ENCODE peak calls at places on chromosomes 4 and X, in five cellular contexts. P, W, T, U and F are unnamed samples.

GRCh38 chr4:110970642-110971041 is 347.8 kb upstream of the PITX2 start:
- DNase-seq in P (peak), U (no peak), W (peak), T (no peak), F (peak)

GRCh38 chr4:76307670-76308014 is 1.1 kb downstream of the STBD1 start:
- DNase-seq in P (no peak), T (no peak), W (no peak), U (no peak), F (no peak)

GRCh38 chr4:52028970-52029369 is 8.8 kb upstream of the LRRC66 start:
- DNase-seq in T (no peak), U (no peak), W (peak), P (peak), F (peak)

GRCh38 chr4:25861951-25862410 is 807 bp downstream of the SEL1L3 start:
- DNase-seq in P (peak), W (peak), U (peak), T (peak), F (no peak)

GRCh38 chr4:184358521-184359232 is 115.7 kb downstream of the IRF2 start:
- DNase-seq in W (no peak), P (no peak), T (no peak), U (no peak), F (no peak)

GRCh38 chr4:14091966-14092365 is 464.4 kb upstream of the BOD1L1 start:
- DNase-seq in T (no peak), W (peak), U (no peak), P (peak), F (no peak)

GRCh38 chrX:9310596-9310995 is 154.3 kb upstream of the TBL1X start:
- DNase-seq in U (no peak), W (peak), P (no peak), T (no peak), F (no peak)

GRCh38 chrX:2397648-2398340 is 103.0 kb downstream of the DHRSX start:
- DNase-seq in U (no peak), W (peak), P (peak), T (no peak), F (no peak)

GRCh38 chr4:102168580-102168979 is 176.7 kb downstream of the SLC39A8 start:
- DNase-seq in T (no peak), W (no peak), U (no peak), P (no peak), F (no peak)

GRCh38 chr4:13218316-13218958 is 265.7 kb downstream of the RAB28 start:
- DNase-seq in U (no peak), T (no peak), P (no peak), W (no peak), F (no peak)

GRCh38 chr4:10605746-10606482 is 78.7 kb downstream of the CLNK start:
- DNase-seq in T (no peak), P (peak), U (no peak), W (peak), F (peak)

GRCh38 chrX:13897571-13897970 is 80.7 kb upstream of the GPM6B start:
- DNase-seq in W (no peak), U (no peak), P (peak), T (no peak), F (no peak)

GRCh38 chr4:1651609-1652008 is 32.5 kb downstream of the FAM53A start:
- DNase-seq in P (no peak), W (no peak), T (no peak), U (no peak), F (no peak)

GRCh38 chr4:114208747-114209146 is 229.3 kb upstream of the ARSJ start:
- DNase-seq in U (no peak), T (no peak), P (peak), W (peak), F (no peak)

GRCh38 chr4:87941537-87942392 is 33.7 kb upstream of the SPP1 start:
- DNase-seq in P (no peak), U (no peak), T (no peak), W (no peak), F (no peak)

GRCh38 chr4:141371206-141371605 is 150.5 kb downstream of the ZNF330 start:
- DNase-seq in W (no peak), U (no peak), P (no peak), T (no peak), F (no peak)

GRCh38 chr4:183906736-183907651 is 1.9 kb downstream of the STOX2 start:
- DNase-seq in U (peak), P (peak), W (no peak), T (no peak), F (no peak)

GRCh38 chr4:124415206-124415605 is 297.3 kb downstream of the ANKRD50 start:
- DNase-seq in T (no peak), W (peak), U (no peak), P (peak), F (no peak)

GRCh38 chrX:11725631-11726442 is 32.2 kb upstream of the MSL3 start:
- DNase-seq in U (no peak), T (no peak), P (no peak), W (no peak), F (no peak)

GRCh38 chr4:111450867-111451266 is 694.4 kb upstream of the FAM241A start:
- DNase-seq in T (no peak), P (no peak), U (no peak), W (peak), F (no peak)

GRCh38 chrX:71400710-71401109 is 34.6 kb downstream of the TAF1 start:
- DNase-seq in P (no peak), T (no peak), W (no peak), U (no peak), F (no peak)

GRCh38 chr4:185730387-185730786 is 81.6 kb downstream of the SORBS2 start:
- DNase-seq in U (no peak), P (peak), T (no peak), W (no peak), F (no peak)

GRCh38 chrX:50860518-50860917 is 46.5 kb upstream of the SHROOM4 start:
- DNase-seq in W (no peak), P (no peak), T (no peak), U (no peak), F (no peak)

GRCh38 chrX:20221902-20222301 is 44.8 kb downstream of the RPS6KA3 start:
- DNase-seq in W (peak), U (no peak), P (peak), T (no peak), F (no peak)

GRCh38 chr4:40462326-40462725 is 127.2 kb downstream of the CHRNA9 start:
- DNase-seq in U (no peak), W (no peak), P (no peak), T (no peak), F (no peak)

GRCh38 chrX:39855748-39856129 is 242.0 kb downstream of the BCOR start:
- DNase-seq in T (peak), U (no peak), W (peak), P (peak), F (no peak)

GRCh38 chrX:132267392-132267791 is 48.1 kb upstream of the RAP2C start:
- DNase-seq in W (no peak), P (no peak), T (no peak), U (no peak), F (no peak)

GRCh38 chr4:87865960-87866598 is 33.3 kb downstream of the MEPE start:
- DNase-seq in W (peak), U (no peak), P (peak), T (no peak), F (no peak)

DNA sequence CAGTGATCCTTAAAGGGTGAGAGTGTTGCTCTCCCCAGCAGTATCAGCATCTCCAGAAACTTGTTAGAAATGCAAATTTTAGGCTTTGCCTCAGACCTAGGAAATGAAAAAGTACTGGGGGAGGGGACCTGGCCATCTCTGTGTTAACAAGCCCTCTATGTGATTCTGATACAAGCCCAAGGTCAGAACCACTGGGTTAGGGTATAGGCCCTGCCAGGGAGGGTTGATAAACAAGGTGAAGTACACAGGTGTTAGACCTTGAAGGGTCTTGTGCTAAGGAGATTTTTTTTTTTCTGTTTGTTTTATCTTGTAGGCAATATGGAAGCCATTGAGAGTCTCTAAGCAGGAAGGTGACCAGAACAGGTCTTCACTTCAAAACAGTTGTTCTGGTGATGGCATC is 45.9 kb upstream of the MID1IP1 start:
- DNase-seq in T (no peak), P (no peak), U (no peak), W (no peak), F (no peak)
- H3K4me3 ChIP-seq in T (no peak), P (no peak), U (no peak), W (no peak), F (no peak)

DNA sequence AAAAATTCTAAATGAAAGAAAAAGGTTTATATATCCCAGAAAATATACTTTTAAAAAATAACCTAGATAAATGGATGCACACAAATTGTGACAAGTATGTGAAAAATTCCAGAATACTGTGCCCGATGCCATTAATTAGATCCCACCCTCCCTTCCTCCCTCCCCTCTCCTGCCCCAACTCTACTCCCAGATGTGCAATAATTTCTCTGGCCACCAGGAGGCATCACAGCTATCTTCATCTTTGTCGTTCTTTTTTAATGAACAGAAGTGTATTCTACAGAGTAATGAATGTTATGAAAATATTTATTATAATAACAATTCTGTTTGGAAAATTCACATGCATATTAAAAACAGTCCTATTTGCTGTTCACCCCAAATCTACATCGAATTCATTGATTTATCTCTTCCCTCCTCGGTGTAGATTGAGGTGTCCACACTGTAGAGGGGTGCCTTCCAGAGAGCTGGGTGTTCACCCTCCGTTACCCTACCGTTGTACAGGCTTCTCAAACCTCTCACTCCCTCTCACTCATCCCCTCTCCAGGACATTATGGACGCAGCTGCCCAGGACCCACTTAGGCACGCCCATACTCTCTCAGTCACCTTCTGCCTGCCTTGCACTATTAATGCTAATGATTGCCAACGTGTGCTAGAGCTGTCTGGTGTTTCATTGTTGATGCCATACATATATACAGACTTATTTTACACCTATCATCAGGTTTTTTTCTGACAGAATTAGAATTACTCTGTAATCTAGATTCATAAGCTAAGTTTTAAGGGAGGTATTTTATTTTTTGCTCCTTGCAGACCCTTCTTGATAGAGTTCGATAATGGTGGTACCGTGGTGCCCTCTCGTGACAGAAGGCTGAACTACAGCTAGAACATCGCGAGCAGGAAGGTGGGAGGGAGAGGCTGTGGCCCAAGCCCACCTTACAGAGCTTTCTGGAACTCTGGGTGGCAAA is 14.1 kb downstream of the RAB40AL start:
- DNase-seq in U (no peak), W (peak), T (no peak), P (peak), F (peak)
- H3K4me3 ChIP-seq in U (peak), W (no peak), T (no peak), P (no peak), F (no peak)

GRCh38 chr4:139299536-139299935 is 1.8 kb upstream of the NAA15 start:
- DNase-seq in T (no peak), P (no peak), U (no peak), W (peak), F (no peak)
- H3K4me3 ChIP-seq in T (no peak), P (no peak), U (peak), W (no peak), F (peak)

DNA sequence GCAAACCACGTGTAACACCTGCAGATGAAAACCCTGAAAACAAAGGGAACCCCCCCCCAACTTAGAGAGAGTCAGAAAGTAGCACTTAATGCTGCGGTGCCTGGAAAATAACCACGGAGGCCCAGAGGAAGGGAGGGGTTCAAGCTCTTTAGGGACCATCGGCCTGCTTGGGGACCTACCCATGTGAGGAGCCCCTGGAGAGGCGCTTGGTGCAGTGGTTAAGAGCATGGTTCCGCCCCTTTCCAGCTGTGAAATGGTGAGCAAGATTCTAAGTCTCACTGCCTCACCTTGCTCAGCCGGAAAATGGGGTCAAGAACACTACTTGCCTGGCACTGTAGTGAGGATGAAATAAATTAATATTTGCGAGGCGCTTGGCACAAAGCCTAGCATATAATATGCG is 13.8 kb downstream of the SLC25A5 start:
- DNase-seq in T (no peak), W (no peak), U (no peak), P (no peak), F (no peak)
- H3K4me3 ChIP-seq in T (no peak), W (peak), U (peak), P (no peak), F (peak)

GRCh38 chr4:83266689-83267088 is 17.9 kb downstream of the COQ2 start:
- DNase-seq in T (no peak), U (no peak), W (no peak), P (peak), F (no peak)
- H3K4me3 ChIP-seq in T (no peak), U (no peak), W (no peak), P (no peak), F (no peak)

DNA sequence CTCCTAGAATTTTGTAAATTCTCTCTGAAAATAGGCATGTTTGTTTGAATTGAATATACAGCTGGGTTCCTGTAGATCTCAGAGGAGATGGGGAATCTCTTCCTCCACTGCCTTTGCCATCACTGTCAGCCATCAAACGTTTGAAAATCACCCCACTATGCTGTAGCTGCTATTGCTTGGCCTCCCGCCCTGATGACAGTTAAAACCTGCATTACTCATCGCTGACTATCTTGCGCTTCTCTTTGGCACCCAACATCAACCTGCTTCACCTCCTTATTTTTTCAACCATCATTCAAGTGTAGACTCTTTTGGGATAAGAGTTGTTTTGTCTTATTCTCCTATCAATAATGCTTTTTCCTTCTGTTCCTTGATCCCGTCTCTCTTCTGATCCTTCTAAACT is 133.1 kb downstream of the SNCA start:
- DNase-seq in T (no peak), U (no peak), P (no peak), W (no peak), F (no peak)
- H3K4me3 ChIP-seq in T (no peak), U (no peak), P (no peak), W (no peak), F (no peak)

DNA sequence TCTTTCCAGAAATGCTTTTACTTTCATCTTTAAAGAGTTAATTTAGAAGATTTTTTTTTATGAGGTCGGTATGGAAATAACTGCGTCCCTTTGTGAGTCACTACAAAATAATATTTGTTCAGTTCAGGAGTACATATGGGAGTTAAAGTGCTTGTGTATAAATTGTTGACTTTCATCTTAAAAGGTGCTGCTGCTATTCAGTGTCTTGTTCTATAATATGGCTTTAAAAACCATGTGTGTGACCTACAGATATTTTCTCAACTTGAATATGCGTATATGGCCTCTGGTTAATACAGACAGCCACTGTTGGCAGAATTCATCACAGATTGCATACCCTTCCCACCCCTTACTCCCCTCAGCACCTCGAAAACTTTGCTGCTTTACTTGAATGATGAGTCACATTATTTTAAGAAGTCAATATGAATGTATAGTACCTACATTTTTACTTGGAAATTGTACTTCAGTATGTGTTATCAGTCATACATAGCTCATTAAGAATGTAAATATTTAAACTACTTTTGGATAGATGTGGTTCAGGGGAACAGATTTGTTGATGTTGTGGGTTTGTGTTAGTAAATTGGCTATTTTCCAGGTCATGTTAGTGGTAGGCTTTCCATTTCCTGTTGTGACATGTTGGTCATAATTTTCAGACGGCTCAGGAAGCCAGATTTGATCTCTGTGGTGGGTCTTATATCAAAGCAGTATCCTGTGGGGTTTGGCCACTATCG is 1.5 kb downstream of the CLCN3 start:
- DNase-seq in P (peak), U (no peak), T (no peak), W (peak), F (no peak)
- H3K4me3 ChIP-seq in P (peak), U (peak), T (no peak), W (peak), F (peak)

DNA sequence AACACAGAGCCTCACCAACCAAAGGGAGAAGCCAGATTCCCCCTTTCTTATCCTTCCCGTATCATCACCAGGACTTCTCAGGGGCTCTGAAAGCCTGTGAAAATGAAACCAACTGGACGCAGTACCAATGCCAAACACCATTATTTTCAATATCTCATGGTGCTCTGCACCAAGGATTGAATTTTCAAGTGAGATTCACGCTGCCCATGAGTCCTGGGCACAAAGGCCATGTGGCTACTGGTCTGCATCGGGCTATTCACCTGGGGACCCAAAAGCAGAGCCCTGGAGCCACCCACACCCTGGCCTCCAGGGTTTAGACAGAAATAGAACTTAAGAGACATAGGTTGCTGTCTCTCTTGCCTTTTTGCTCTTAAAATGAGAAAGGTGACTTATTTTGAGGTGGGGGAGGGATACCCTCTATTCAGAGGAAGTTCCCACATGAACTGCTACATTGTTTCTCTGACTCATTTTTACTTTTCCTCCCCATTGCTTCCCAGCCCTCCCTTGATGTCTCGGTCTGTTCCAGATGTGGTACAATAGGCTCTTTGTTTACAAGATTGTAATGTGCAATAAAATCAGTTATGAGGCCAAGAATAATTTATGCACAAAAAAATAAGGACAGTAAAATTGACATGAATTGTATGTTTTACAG is 55.4 kb downstream of the MAML3 start:
- DNase-seq in W (peak), P (peak), T (no peak), U (no peak), F (no peak)
- H3K4me3 ChIP-seq in W (peak), P (peak), T (no peak), U (peak), F (no peak)